ENCODE peak calls at places on chromosomes 5 and 9, in ten cellular contexts. One of them, this sample, is unnamed.

GRCh38 chr9:128116104-128117083 is 11.1 kb downstream of the PTGES2 start:
- DNase-seq in heart right ventricle: no peak
- DNase-seq in GM12865: no peak
- DNase-seq in mucosa of descending colon: peak
- DNase-seq in PC-3: no peak
- DNase-seq in lung: no peak
- DNase-seq in right lobe of liver: no peak
- DNase-seq in cardiac fibroblast: no peak
- DNase-seq in breast epithelium: no peak
- DNase-seq in mammary epithelial cell: no peak
- DNase-seq in this sample: no peak

GRCh38 chr5:131812371-131813160 is 15.7 kb upstream of the FNIP1 start:
- DNase-seq in PC-3: no peak
- DNase-seq in lung: no peak
- DNase-seq in breast epithelium: no peak
- DNase-seq in right lobe of liver: no peak
- DNase-seq in cardiac fibroblast: no peak
- DNase-seq in mammary epithelial cell: no peak
- DNase-seq in GM12865: no peak
- DNase-seq in heart right ventricle: no peak
- DNase-seq in mucosa of descending colon: no peak
- DNase-seq in this sample: no peak

GRCh38 chr9:89153618-89154017 is 25.0 kb downstream of the SHC3 start:
- DNase-seq in right lobe of liver: no peak
- DNase-seq in mucosa of descending colon: no peak
- DNase-seq in GM12865: no peak
- DNase-seq in breast epithelium: no peak
- DNase-seq in cardiac fibroblast: peak
- DNase-seq in heart right ventricle: no peak
- DNase-seq in mammary epithelial cell: peak
- DNase-seq in lung: no peak
- DNase-seq in PC-3: peak
- DNase-seq in this sample: peak

GRCh38 chr5:139494256-139494655 is 11.7 kb upstream of the STING1 start:
- DNase-seq in GM12865: no peak
- DNase-seq in cardiac fibroblast: no peak
- DNase-seq in lung: no peak
- DNase-seq in mammary epithelial cell: no peak
- DNase-seq in breast epithelium: no peak
- DNase-seq in PC-3: peak
- DNase-seq in right lobe of liver: no peak
- DNase-seq in heart right ventricle: no peak
- DNase-seq in mucosa of descending colon: no peak
- DNase-seq in this sample: no peak

GRCh38 chr9:89720721-89721660 is 116.2 kb downstream of the GADD45G start:
- DNase-seq in GM12865: no peak
- DNase-seq in right lobe of liver: no peak
- DNase-seq in mammary epithelial cell: no peak
- DNase-seq in breast epithelium: no peak
- DNase-seq in cardiac fibroblast: no peak
- DNase-seq in PC-3: no peak
- DNase-seq in heart right ventricle: no peak
- DNase-seq in lung: no peak
- DNase-seq in mucosa of descending colon: no peak
- DNase-seq in this sample: no peak

GRCh38 chr5:129459485-129460120 is 495 bp upstream of the ADAMTS19 start:
- DNase-seq in right lobe of liver: peak
- DNase-seq in mammary epithelial cell: peak
- DNase-seq in PC-3: no peak
- DNase-seq in mucosa of descending colon: peak
- DNase-seq in GM12865: no peak
- DNase-seq in breast epithelium: no peak
- DNase-seq in heart right ventricle: peak
- DNase-seq in lung: no peak
- DNase-seq in cardiac fibroblast: peak
- DNase-seq in this sample: no peak

GRCh38 chr9:72675586-72675985 is 154.2 kb downstream of the TMC1 start:
- DNase-seq in GM12865: no peak
- DNase-seq in mucosa of descending colon: no peak
- DNase-seq in heart right ventricle: no peak
- DNase-seq in cardiac fibroblast: peak
- DNase-seq in right lobe of liver: no peak
- DNase-seq in mammary epithelial cell: peak
- DNase-seq in lung: no peak
- DNase-seq in PC-3: no peak
- DNase-seq in breast epithelium: no peak
- DNase-seq in this sample: peak

GRCh38 chr5:54924487-54924886 is 60.9 kb downstream of the ESM1 start:
- DNase-seq in PC-3: no peak
- DNase-seq in heart right ventricle: no peak
- DNase-seq in right lobe of liver: no peak
- DNase-seq in breast epithelium: no peak
- DNase-seq in mucosa of descending colon: no peak
- DNase-seq in GM12865: no peak
- DNase-seq in lung: no peak
- DNase-seq in mammary epithelial cell: no peak
- DNase-seq in cardiac fibroblast: no peak
- DNase-seq in this sample: no peak

GRCh38 chr5:135147294-135148090 is 113.5 kb upstream of the PITX1 start:
- DNase-seq in GM12865: no peak
- DNase-seq in lung: no peak
- DNase-seq in cardiac fibroblast: no peak
- DNase-seq in heart right ventricle: no peak
- DNase-seq in mammary epithelial cell: no peak
- DNase-seq in breast epithelium: no peak
- DNase-seq in mucosa of descending colon: no peak
- DNase-seq in right lobe of liver: no peak
- DNase-seq in PC-3: no peak
- DNase-seq in this sample: no peak

GRCh38 chr5:157387683-157388093 is 72.3 kb upstream of the NIPAL4 start:
- DNase-seq in mammary epithelial cell: peak
- DNase-seq in mucosa of descending colon: no peak
- DNase-seq in breast epithelium: no peak
- DNase-seq in cardiac fibroblast: peak
- DNase-seq in heart right ventricle: no peak
- DNase-seq in right lobe of liver: no peak
- DNase-seq in GM12865: no peak
- DNase-seq in lung: no peak
- DNase-seq in PC-3: peak
- DNase-seq in this sample: peak

GRCh38 chr9:110932883-110933282 is 105.4 kb downstream of the LPAR1 start:
- DNase-seq in PC-3: no peak
- DNase-seq in right lobe of liver: no peak
- DNase-seq in mammary epithelial cell: no peak
- DNase-seq in GM12865: no peak
- DNase-seq in cardiac fibroblast: no peak
- DNase-seq in breast epithelium: no peak
- DNase-seq in heart right ventricle: no peak
- DNase-seq in lung: no peak
- DNase-seq in mucosa of descending colon: no peak
- DNase-seq in this sample: no peak

GRCh38 chr9:127174386-127175318 is 52.2 kb upstream of the ANGPTL2 start:
- DNase-seq in cardiac fibroblast: no peak
- DNase-seq in mammary epithelial cell: no peak
- DNase-seq in breast epithelium: peak
- DNase-seq in lung: no peak
- DNase-seq in right lobe of liver: no peak
- DNase-seq in mucosa of descending colon: no peak
- DNase-seq in GM12865: no peak
- DNase-seq in PC-3: no peak
- DNase-seq in heart right ventricle: no peak
- DNase-seq in this sample: no peak

GRCh38 chr9:72207278-72207677 is 58.0 kb downstream of the GDA start:
- DNase-seq in lung: no peak
- DNase-seq in cardiac fibroblast: no peak
- DNase-seq in GM12865: no peak
- DNase-seq in mammary epithelial cell: no peak
- DNase-seq in mucosa of descending colon: no peak
- DNase-seq in breast epithelium: no peak
- DNase-seq in heart right ventricle: no peak
- DNase-seq in PC-3: no peak
- DNase-seq in right lobe of liver: no peak
- DNase-seq in this sample: no peak

GRCh38 chr5:145294321-145294720 is 540.8 kb downstream of the PRELID2 start:
- DNase-seq in cardiac fibroblast: no peak
- DNase-seq in lung: no peak
- DNase-seq in mammary epithelial cell: peak
- DNase-seq in right lobe of liver: no peak
- DNase-seq in heart right ventricle: no peak
- DNase-seq in breast epithelium: no peak
- DNase-seq in mucosa of descending colon: no peak
- DNase-seq in GM12865: no peak
- DNase-seq in PC-3: no peak
- DNase-seq in this sample: no peak

GRCh38 chr5:38443390-38443789 is 113.1 kb downstream of the LIFR start:
- DNase-seq in mucosa of descending colon: no peak
- DNase-seq in cardiac fibroblast: no peak
- DNase-seq in PC-3: peak
- DNase-seq in GM12865: no peak
- DNase-seq in heart right ventricle: no peak
- DNase-seq in mammary epithelial cell: no peak
- DNase-seq in breast epithelium: no peak
- DNase-seq in right lobe of liver: no peak
- DNase-seq in lung: no peak
- DNase-seq in this sample: no peak

GRCh38 chr5:57710126-57710525 is 227.5 kb upstream of the ACTBL2 start:
- DNase-seq in breast epithelium: no peak
- DNase-seq in lung: no peak
- DNase-seq in mammary epithelial cell: no peak
- DNase-seq in right lobe of liver: no peak
- DNase-seq in heart right ventricle: no peak
- DNase-seq in mucosa of descending colon: no peak
- DNase-seq in cardiac fibroblast: no peak
- DNase-seq in GM12865: no peak
- DNase-seq in PC-3: no peak
- DNase-seq in this sample: no peak

GRCh38 chr5:156438076-156438475 is 111.1 kb downstream of the SGCD start:
- DNase-seq in mucosa of descending colon: no peak
- DNase-seq in lung: no peak
- DNase-seq in right lobe of liver: no peak
- DNase-seq in GM12865: no peak
- DNase-seq in heart right ventricle: no peak
- DNase-seq in mammary epithelial cell: no peak
- DNase-seq in breast epithelium: no peak
- DNase-seq in cardiac fibroblast: no peak
- DNase-seq in PC-3: no peak
- DNase-seq in this sample: no peak

GRCh38 chr5:180467028-180467427 is 27.2 kb upstream of the CNOT6 start:
- DNase-seq in lung: peak
- DNase-seq in heart right ventricle: peak
- DNase-seq in breast epithelium: no peak
- DNase-seq in mammary epithelial cell: peak
- DNase-seq in PC-3: peak
- DNase-seq in cardiac fibroblast: peak
- DNase-seq in GM12865: no peak
- DNase-seq in mucosa of descending colon: peak
- DNase-seq in right lobe of liver: peak
- DNase-seq in this sample: no peak

GRCh38 chr9:104553261-104553660 is 15.7 kb upstream of the OR13C8 start:
- DNase-seq in lung: no peak
- DNase-seq in PC-3: peak
- DNase-seq in cardiac fibroblast: no peak
- DNase-seq in heart right ventricle: no peak
- DNase-seq in mammary epithelial cell: no peak
- DNase-seq in breast epithelium: no peak
- DNase-seq in GM12865: no peak
- DNase-seq in mucosa of descending colon: no peak
- DNase-seq in right lobe of liver: no peak
- DNase-seq in this sample: no peak

GRCh38 chr5:169149317-169149716 is 151.6 kb downstream of the SLIT3 start:
- DNase-seq in breast epithelium: no peak
- DNase-seq in mucosa of descending colon: no peak
- DNase-seq in heart right ventricle: no peak
- DNase-seq in lung: no peak
- DNase-seq in right lobe of liver: no peak
- DNase-seq in mammary epithelial cell: no peak
- DNase-seq in PC-3: peak
- DNase-seq in cardiac fibroblast: no peak
- DNase-seq in GM12865: no peak
- DNase-seq in this sample: no peak
- TF ChIP-seq CTCF in breast epithelium: no peak
- TF ChIP-seq CTCF in mucosa of descending colon: no peak
- TF ChIP-seq CTCF in heart right ventricle: no peak
- TF ChIP-seq CTCF in lung: no peak
- TF ChIP-seq CTCF in right lobe of liver: no peak
- TF ChIP-seq CTCF in mammary epithelial cell: peak
- TF ChIP-seq CTCF in PC-3: peak
- TF ChIP-seq CTCF in cardiac fibroblast: no peak
- TF ChIP-seq CTCF in GM12865: no peak
- TF ChIP-seq CTCF in this sample: peak

GRCh38 chr9:35686222-35687203 is 3.2 kb downstream of the TPM2 start:
- DNase-seq in PC-3: no peak
- DNase-seq in right lobe of liver: no peak
- DNase-seq in cardiac fibroblast: peak
- DNase-seq in lung: no peak
- DNase-seq in heart right ventricle: no peak
- DNase-seq in GM12865: no peak
- DNase-seq in mammary epithelial cell: no peak
- DNase-seq in mucosa of descending colon: no peak
- DNase-seq in breast epithelium: no peak
- DNase-seq in this sample: no peak
- H3K4me3 ChIP-seq in PC-3: no peak
- H3K4me3 ChIP-seq in right lobe of liver: no peak
- H3K4me3 ChIP-seq in cardiac fibroblast: peak
- H3K4me3 ChIP-seq in lung: no peak
- H3K4me3 ChIP-seq in heart right ventricle: no peak
- H3K4me3 ChIP-seq in GM12865: no peak
- H3K4me3 ChIP-seq in mammary epithelial cell: no peak
- H3K4me3 ChIP-seq in mucosa of descending colon: no peak
- H3K4me3 ChIP-seq in breast epithelium: peak
- H3K4me3 ChIP-seq in this sample: peak

GRCh38 chr9:32526707-32527048 is 682 bp upstream of the RIGI start:
- DNase-seq in right lobe of liver: no peak
- DNase-seq in breast epithelium: no peak
- DNase-seq in heart right ventricle: no peak
- DNase-seq in mucosa of descending colon: no peak
- DNase-seq in cardiac fibroblast: no peak
- DNase-seq in GM12865: no peak
- DNase-seq in lung: no peak
- DNase-seq in mammary epithelial cell: no peak
- DNase-seq in PC-3: no peak
- DNase-seq in this sample: no peak
- TF ChIP-seq CTCF in right lobe of liver: no peak
- TF ChIP-seq CTCF in breast epithelium: no peak
- TF ChIP-seq CTCF in heart right ventricle: no peak
- TF ChIP-seq CTCF in mucosa of descending colon: no peak
- TF ChIP-seq CTCF in cardiac fibroblast: no peak
- TF ChIP-seq CTCF in GM12865: no peak
- TF ChIP-seq CTCF in lung: no peak
- TF ChIP-seq CTCF in mammary epithelial cell: no peak
- TF ChIP-seq CTCF in PC-3: peak
- TF ChIP-seq CTCF in this sample: no peak

DNA sequence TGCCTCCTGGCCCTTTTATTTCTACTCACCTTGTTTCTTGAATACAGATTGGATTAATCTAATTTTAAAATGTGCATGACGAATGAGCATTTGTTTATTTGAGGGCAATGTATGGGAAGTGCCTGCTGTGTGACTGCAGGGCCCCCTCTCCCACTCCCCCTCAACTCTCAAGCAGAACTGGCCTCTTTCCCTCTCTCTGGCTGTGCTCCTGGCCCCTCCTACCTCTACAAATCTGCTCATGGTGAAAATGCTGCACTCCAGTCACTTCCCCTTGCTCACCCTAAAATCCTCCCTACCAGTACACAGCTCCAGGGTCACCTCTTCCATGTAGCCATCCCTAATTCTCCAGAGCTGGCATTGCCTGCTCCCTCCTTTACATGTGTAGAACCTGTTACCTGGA is 17.2 kb upstream of the NDST1 start:
- DNase-seq in right lobe of liver: no peak
- DNase-seq in PC-3: no peak
- DNase-seq in mammary epithelial cell: no peak
- DNase-seq in lung: no peak
- DNase-seq in breast epithelium: no peak
- DNase-seq in mucosa of descending colon: no peak
- DNase-seq in heart right ventricle: no peak
- DNase-seq in GM12865: no peak
- DNase-seq in cardiac fibroblast: no peak
- DNase-seq in this sample: no peak
- H3K4me3 ChIP-seq in right lobe of liver: no peak
- H3K4me3 ChIP-seq in PC-3: no peak
- H3K4me3 ChIP-seq in mammary epithelial cell: no peak
- H3K4me3 ChIP-seq in lung: no peak
- H3K4me3 ChIP-seq in breast epithelium: no peak
- H3K4me3 ChIP-seq in mucosa of descending colon: no peak
- H3K4me3 ChIP-seq in heart right ventricle: no peak
- H3K4me3 ChIP-seq in GM12865: no peak
- H3K4me3 ChIP-seq in cardiac fibroblast: no peak
- H3K4me3 ChIP-seq in this sample: no peak